ENCODE peak calls at places on chromosomes 3 and 15, in five cellular contexts. Y, P, H, E and N are unnamed samples.

GRCh38 chr15:58748787-58749531 is 548 bp downstream of the ADAM10 start:
- DNase-seq in Y (peak), P (peak), H (peak), E (peak), N (peak)

GRCh38 chr15:40334941-40335795 is 5.6 kb downstream of the CCDC9B start:
- DNase-seq in Y (no peak), P (no peak), H (no peak), E (no peak), N (no peak)

GRCh38 chr3:129657261-129658046 is 51.0 kb upstream of the PLXND1 start:
- DNase-seq in Y (no peak), P (no peak), H (peak), E (no peak), N (no peak)

GRCh38 chr3:36868614-36869436 is 76.0 kb downstream of the TRANK1 start:
- DNase-seq in Y (peak), P (no peak), H (peak), E (no peak), N (peak)

GRCh38 chr15:81911572-81911971 is 134.2 kb downstream of the MEX3B start:
- DNase-seq in Y (no peak), P (no peak), H (no peak), E (no peak), N (no peak)

GRCh38 chr15:82132742-82133141 is 86.9 kb upstream of the MEX3B start:
- DNase-seq in Y (peak), P (no peak), H (peak), E (no peak), N (no peak)

GRCh38 chr3:169286214-169286613 is 377.3 kb downstream of the MECOM start:
- DNase-seq in Y (no peak), P (no peak), H (no peak), E (no peak), N (no peak)

GRCh38 chr3:96779810-96780209 is 34.6 kb upstream of the EPHA6 start:
- DNase-seq in Y (no peak), P (no peak), H (no peak), E (no peak), N (no peak)

GRCh38 chr3:12994607-12995388 is 78.4 kb downstream of the IQSEC1 start:
- DNase-seq in Y (peak), P (peak), H (peak), E (peak), N (peak)

GRCh38 chr3:56758539-56758981 is 43.2 kb downstream of the ARHGEF3 start:
- DNase-seq in Y (peak), P (no peak), H (peak), E (no peak), N (peak)

GRCh38 chr3:120552184-120553020 is 43.7 kb upstream of the NDUFB4 start:
- DNase-seq in Y (no peak), P (no peak), H (no peak), E (no peak), N (no peak)

GRCh38 chr3:64163755-64164148 is 61.5 kb downstream of the PRICKLE2 start:
- DNase-seq in Y (no peak), P (no peak), H (peak), E (no peak), N (peak)

GRCh38 chr3:56894912-56895431 is 93.2 kb upstream of the ARHGEF3 start:
- DNase-seq in Y (no peak), P (no peak), H (peak), E (no peak), N (peak)

GRCh38 chr15:101201411-101202174 is 50.3 kb downstream of the CHSY1 start:
- DNase-seq in Y (peak), P (peak), H (peak), E (no peak), N (no peak)

GRCh38 chr15:87045741-87046140 is 966.1 kb downstream of the AGBL1 start:
- DNase-seq in Y (no peak), P (no peak), H (no peak), E (no peak), N (no peak)

GRCh38 chr15:65102912-65103311 is 12.1 kb downstream of the UBAP1L start:
- DNase-seq in Y (no peak), P (no peak), H (no peak), E (no peak), N (no peak)

GRCh38 chr3:153927107-153927506 is 194.1 kb upstream of the ARHGEF26 start:
- DNase-seq in Y (no peak), P (no peak), H (no peak), E (no peak), N (peak)

GRCh38 chr3:55426486-55426885 is 60.6 kb downstream of the WNT5A start:
- DNase-seq in Y (no peak), P (no peak), H (no peak), E (no peak), N (no peak)

GRCh38 chr15:67063689-67064606 is 1.5 kb upstream of the SMAD3 start:
- DNase-seq in Y (no peak), P (no peak), H (no peak), E (no peak), N (no peak)

GRCh38 chr3:101466465-101467309 is 46.3 kb downstream of the SENP7 start:
- DNase-seq in Y (peak), P (no peak), H (no peak), E (no peak), N (no peak)

GRCh38 chr15:45378149-45378912 is at the start of gene GATM:
- DNase-seq in Y (peak), P (peak), H (peak), E (peak), N (peak)

GRCh38 chr15:84552896-84553295 is 47.9 kb upstream of the ZSCAN2 start:
- DNase-seq in Y (no peak), P (no peak), H (no peak), E (no peak), N (no peak)

GRCh38 chr15:33737687-33738606 is 230.3 kb upstream of the CHRM5 start:
- DNase-seq in Y (peak), P (no peak), H (no peak), E (no peak), N (peak)

GRCh38 chr15:59186501-59186900 is 20.1 kb upstream of the LDHAL6B start:
- DNase-seq in Y (no peak), P (no peak), H (peak), E (no peak), N (no peak)

GRCh38 chr3:16906679-16907078 is 21.9 kb downstream of the PLCL2 start:
- DNase-seq in Y (peak), P (no peak), H (peak), E (no peak), N (no peak)

GRCh38 chr3:32021748-32022147 is 40.2 kb downstream of the ZNF860 start:
- DNase-seq in Y (no peak), P (no peak), H (no peak), E (no peak), N (no peak)

GRCh38 chr15:76164602-76165001 is 104.8 kb downstream of the TMEM266 start:
- DNase-seq in Y (no peak), P (no peak), H (no peak), E (no peak), N (no peak)

GRCh38 chr3:196528639-196529233 is 13.6 kb upstream of the SMCO1 start:
- DNase-seq in Y (peak), P (peak), H (no peak), E (peak), N (peak)

GRCh38 chr3:177085784-177086183 is 111.5 kb downstream of the TBL1XR1 start:
- DNase-seq in Y (no peak), P (no peak), H (no peak), E (no peak), N (no peak)

GRCh38 chr3:71050521-71051258 is 532.8 kb downstream of the FOXP1 start:
- DNase-seq in Y (no peak), P (no peak), H (no peak), E (no peak), N (no peak)

GRCh38 chr15:62606376-62607164 is 436.0 kb upstream of the TPM1 start:
- DNase-seq in Y (no peak), P (no peak), H (peak), E (no peak), N (no peak)

GRCh38 chr3:113264741-113265140 is 53.4 kb downstream of the BOC start:
- DNase-seq in Y (no peak), P (peak), H (no peak), E (no peak), N (no peak)

GRCh38 chr3:32406481-32407408 is 15.1 kb downstream of the CMTM7 start:
- DNase-seq in Y (no peak), P (no peak), H (no peak), E (no peak), N (no peak)

GRCh38 chr3:132777171-132777570 is 55.0 kb upstream of the NPHP3 start:
- DNase-seq in Y (no peak), P (no peak), H (no peak), E (no peak), N (no peak)

GRCh38 chr3:177195941-177196472 is 1.3 kb downstream of the TBL1XR1 start:
- DNase-seq in Y (peak), P (no peak), H (peak), E (no peak), N (no peak)

GRCh38 chr3:151923901-151924300 is 50.5 kb downstream of the SUCNR1 start:
- DNase-seq in Y (no peak), P (no peak), H (peak), E (no peak), N (no peak)